ENCODE peak calls at places on chromosomes 6 and 20, in six cellular contexts. H is anterior cingulate cortex; J is CD4-positive, CD25-positive, alpha-beta regulatory T cell; L is CD8-positive, alpha-beta T cell; D is epithelial cell of esophagus; G is SJSA1. B is an unnamed sample.

GRCh38 chr20:19582782-19583181 is 175.3 kb upstream of the RIN2 start:
- DNase-seq in D (no peak), J (no peak), G (no peak), L (no peak), H (no peak), B (no peak)

GRCh38 chr20:40638414-40638813 is 50.6 kb downstream of the MAFB start:
- DNase-seq in L (no peak), J (no peak), G (no peak), D (peak; percentile 16), H (no peak), B (no peak)

GRCh38 chr6:52125139-52125538 is 37.7 kb upstream of the PKHD1 start:
- DNase-seq in G (no peak), J (no peak), L (no peak), D (no peak), H (no peak), B (no peak)

GRCh38 chr6:6780231-6780630 is 191.7 kb downstream of the LY86 start:
- DNase-seq in L (no peak), D (no peak), H (no peak), G (no peak), J (no peak), B (no peak)

GRCh38 chr20:51591871-51592270 is 49.4 kb upstream of the NFATC2 start:
- DNase-seq in G (no peak), H (no peak), J (no peak), L (no peak), D (no peak), B (no peak)

GRCh38 chr6:124973780-124974179 is 11.5 kb downstream of the RNF217 start:
- DNase-seq in D (no peak), G (no peak), L (no peak), J (no peak), H (no peak), B (no peak)

GRCh38 chr20:21161926-21162325 is 36.0 kb downstream of the KIZ start:
- DNase-seq in D (no peak), G (no peak), L (no peak), H (no peak), J (no peak), B (no peak)

GRCh38 chr20:46984391-46984790 is 89.7 kb downstream of the EYA2 start:
- DNase-seq in J (no peak), G (no peak), H (no peak), D (peak; percentile 27), L (no peak), B (no peak)

GRCh38 chr6:148814082-148814790 is 67.4 kb downstream of the UST start:
- DNase-seq in J (no peak), H (no peak), L (no peak), D (no peak), G (peak; percentile 25), B (no peak)

GRCh38 chr20:43751167-43752050 is 24.6 kb upstream of the GTSF1L start:
- DNase-seq in G (peak; percentile 35), D (peak; percentile 83), L (no peak), H (no peak), J (peak; percentile 52), B (peak; percentile 52)

GRCh38 chr6:38638941-38639497 is 710 bp downstream of the BTBD9 start:
- DNase-seq in L (peak; percentile 82), D (peak; percentile 67), G (no peak), J (peak; percentile 72), H (no peak), B (no peak)

GRCh38 chr6:155023717-155024116 is 28.6 kb downstream of the TIAM2 start:
- DNase-seq in J (no peak), L (no peak), G (no peak), D (no peak), H (no peak), B (no peak)

B was measured in T1000.